ENCODE peak calls at places on chromosome 17, in five cellular contexts. One of them, this sample, is unnamed.

GRCh38 chr17:38456031-38456815 is 28.0 kb downstream of the ARHGAP23 start:
- DNase-seq in body of pancreas: no peak
- DNase-seq in A549: peak; percentile 18
- DNase-seq in adrenal gland: no peak
- DNase-seq in stomach: no peak
- DNase-seq in this sample: no peak

GRCh38 chr17:2822358-2822757 is 26.1 kb downstream of the RAP1GAP2 start:
- DNase-seq in stomach: no peak
- DNase-seq in body of pancreas: no peak
- DNase-seq in adrenal gland: no peak
- DNase-seq in A549: no peak
- DNase-seq in this sample: no peak

GRCh38 chr17:60167095-60167741 is 17.4 kb downstream of the CA4 start:
- DNase-seq in A549: no peak
- DNase-seq in adrenal gland: peak; percentile 32
- DNase-seq in stomach: peak; percentile 82
- DNase-seq in body of pancreas: peak; percentile 79
- DNase-seq in this sample: no peak

GRCh38 chr17:44587339-44587738 is 30.1 kb downstream of the FZD2 start:
- DNase-seq in A549: peak; percentile 96
- DNase-seq in stomach: peak; percentile 51
- DNase-seq in adrenal gland: peak; percentile 91
- DNase-seq in body of pancreas: peak; percentile 23
- DNase-seq in this sample: peak; percentile 93

GRCh38 chr17:38454528-38454927 is 26.3 kb downstream of the ARHGAP23 start:
- DNase-seq in adrenal gland: peak; percentile 99
- DNase-seq in A549: peak; percentile 97
- DNase-seq in stomach: peak; percentile 63
- DNase-seq in body of pancreas: peak; percentile 74
- DNase-seq in this sample: peak; percentile 93

GRCh38 chr17:44417553-44417952 is 28.1 kb upstream of the ITGA2B start:
- DNase-seq in body of pancreas: no peak
- DNase-seq in adrenal gland: no peak
- DNase-seq in stomach: no peak
- DNase-seq in A549: no peak
- DNase-seq in this sample: peak; percentile 19

GRCh38 chr17:18111330-18111971 is 2.9 kb downstream of the MYO15A start:
- DNase-seq in A549: no peak
- DNase-seq in body of pancreas: no peak
- DNase-seq in adrenal gland: no peak
- DNase-seq in stomach: no peak
- DNase-seq in this sample: no peak

GRCh38 chr17:81120695-81121621 is 44.3 kb upstream of the PVALEF start:
- DNase-seq in adrenal gland: no peak
- DNase-seq in stomach: no peak
- DNase-seq in A549: no peak
- DNase-seq in body of pancreas: no peak
- DNase-seq in this sample: no peak

GRCh38 chr17:9056566-9056965 is 35.3 kb downstream of the NTN1 start:
- DNase-seq in adrenal gland: no peak
- DNase-seq in stomach: no peak
- DNase-seq in A549: no peak
- DNase-seq in body of pancreas: no peak
- DNase-seq in this sample: no peak

GRCh38 chr17:42276609-42277341 is 584 bp upstream of the STAT5B start:
- DNase-seq in stomach: peak; percentile 74
- DNase-seq in body of pancreas: peak; percentile 83
- DNase-seq in adrenal gland: peak; percentile 93
- DNase-seq in A549: peak; percentile 76
- DNase-seq in this sample: peak; percentile 87
- TF ChIP-seq POLR2A in stomach: no peak
- TF ChIP-seq POLR2A in body of pancreas: no peak
- TF ChIP-seq POLR2A in adrenal gland: no peak
- TF ChIP-seq POLR2A in A549: peak; percentile 17
- TF ChIP-seq POLR2A in this sample: no peak

GRCh38 chr17:58515286-58515685 is 848 bp upstream of the MTMR4 start:
- DNase-seq in body of pancreas: no peak
- DNase-seq in adrenal gland: no peak
- DNase-seq in stomach: no peak
- DNase-seq in A549: no peak
- DNase-seq in this sample: no peak

GRCh38 chr17:58517928-58518609 is 3.6 kb upstream of the MTMR4 start:
- DNase-seq in adrenal gland: peak; percentile 100
- DNase-seq in stomach: peak; percentile 99
- DNase-seq in body of pancreas: peak; percentile 99
- DNase-seq in A549: peak; percentile 100
- DNase-seq in this sample: peak; percentile 99

GRCh38 chr17:58517378-58517927 is 3.0 kb upstream of the MTMR4 start:
- DNase-seq in A549: peak; percentile 70
- DNase-seq in stomach: no peak
- DNase-seq in adrenal gland: no peak
- DNase-seq in body of pancreas: peak; percentile 93
- DNase-seq in this sample: no peak

GRCh38 chr17:58514795-58515157 is 338 bp upstream of the MTMR4 start:
- DNase-seq in adrenal gland: no peak
- DNase-seq in body of pancreas: no peak
- DNase-seq in A549: no peak
- DNase-seq in stomach: no peak
- DNase-seq in this sample: no peak

GRCh38 chr17:58516644-58517377 is 2.4 kb upstream of the MTMR4 start:
- DNase-seq in adrenal gland: no peak
- DNase-seq in A549: no peak
- DNase-seq in stomach: no peak
- DNase-seq in body of pancreas: peak; percentile 21
- DNase-seq in this sample: no peak
- TF ChIP-seq POLR2A in adrenal gland: no peak
- TF ChIP-seq POLR2A in A549: no peak
- TF ChIP-seq POLR2A in stomach: no peak
- TF ChIP-seq POLR2A in body of pancreas: no peak
- TF ChIP-seq POLR2A in this sample: no peak

GRCh38 chr17:68341482-68341881 is 50.2 kb downstream of the ARSG start:
- DNase-seq in body of pancreas: no peak
- DNase-seq in A549: no peak
- DNase-seq in stomach: no peak
- DNase-seq in adrenal gland: no peak
- DNase-seq in this sample: no peak
- TF ChIP-seq POLR2A in body of pancreas: no peak
- TF ChIP-seq POLR2A in A549: no peak
- TF ChIP-seq POLR2A in stomach: no peak
- TF ChIP-seq POLR2A in adrenal gland: no peak
- TF ChIP-seq POLR2A in this sample: no peak

DNA sequence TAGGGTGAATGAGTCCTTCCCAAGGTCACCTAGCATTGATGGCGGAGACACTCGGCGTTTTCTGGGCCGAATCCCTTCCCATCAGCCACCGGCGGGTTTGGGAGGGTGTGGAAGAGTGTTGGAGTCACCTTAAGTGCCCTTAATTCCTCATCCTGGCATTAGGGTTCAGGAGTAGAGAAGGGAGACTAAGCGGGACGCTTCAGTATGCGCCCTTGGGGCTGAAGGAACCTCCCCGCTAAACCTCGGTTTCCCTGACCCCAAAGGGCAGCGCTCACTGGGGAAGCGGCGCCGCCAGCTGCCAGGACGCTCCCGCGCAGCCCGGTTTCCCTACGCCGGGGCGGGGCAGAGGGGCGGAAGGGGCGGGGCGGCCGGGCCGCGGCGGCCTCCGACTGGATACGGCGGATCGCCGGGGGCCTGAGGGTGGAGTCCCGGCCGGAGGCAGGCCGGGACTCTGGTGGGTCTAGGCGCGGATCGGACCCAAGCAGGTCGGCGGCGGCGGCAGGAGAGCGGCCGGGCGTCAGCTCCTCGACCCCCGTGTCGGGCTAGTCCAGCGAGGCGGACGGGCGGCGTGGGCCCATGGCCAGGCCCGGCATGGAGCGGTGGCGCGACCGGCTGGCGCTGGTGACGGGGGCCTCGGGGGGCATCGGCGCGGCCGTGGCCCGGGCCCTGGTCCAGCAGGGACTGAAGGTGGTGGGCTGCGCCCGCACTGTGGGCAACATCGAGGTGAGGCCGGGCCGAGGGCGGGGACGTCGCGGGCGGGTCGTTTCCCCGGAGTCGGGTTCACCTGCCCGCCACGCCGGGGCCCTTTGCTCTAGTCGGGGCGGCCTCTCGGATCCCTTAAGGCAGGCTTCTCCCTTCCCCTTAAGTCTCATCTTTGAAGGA is at the start of gene DHRS11:
- DNase-seq in body of pancreas: peak; percentile 90
- DNase-seq in adrenal gland: peak; percentile 75
- DNase-seq in A549: peak; percentile 97
- DNase-seq in stomach: peak; percentile 89
- DNase-seq in this sample: peak; percentile 84
- TF ChIP-seq POLR2A in body of pancreas: peak; percentile 25
- TF ChIP-seq POLR2A in adrenal gland: no peak
- TF ChIP-seq POLR2A in A549: peak; percentile 48
- TF ChIP-seq POLR2A in stomach: no peak
- TF ChIP-seq POLR2A in this sample: peak; percentile 65

DNA sequence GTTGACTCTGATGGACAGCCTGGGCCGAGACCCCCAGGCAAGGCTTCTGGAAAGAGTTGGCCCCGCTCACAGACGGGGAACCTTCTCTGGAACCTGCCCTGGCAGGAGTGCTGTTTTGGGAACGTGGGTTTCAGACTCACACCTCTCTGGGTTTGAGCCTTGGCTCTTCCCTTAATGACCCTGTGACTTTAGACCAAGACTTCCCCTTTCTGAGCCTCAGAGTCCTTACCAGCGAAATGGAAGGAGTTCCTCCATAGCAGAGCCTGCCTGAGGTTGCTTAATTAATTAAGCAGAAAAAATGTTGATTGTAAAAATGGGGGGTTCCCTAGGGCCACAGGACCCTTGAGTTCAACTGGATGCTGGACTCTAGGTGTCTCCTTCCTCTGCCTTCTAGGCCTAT is 408.2 kb downstream of the SEC14L1 start:
- DNase-seq in body of pancreas: no peak
- DNase-seq in A549: no peak
- DNase-seq in adrenal gland: no peak
- DNase-seq in stomach: no peak
- DNase-seq in this sample: no peak
- TF ChIP-seq POLR2A in body of pancreas: no peak
- TF ChIP-seq POLR2A in A549: no peak
- TF ChIP-seq POLR2A in adrenal gland: no peak
- TF ChIP-seq POLR2A in stomach: no peak
- TF ChIP-seq POLR2A in this sample: no peak

GRCh38 chr17:10738516-10739258 is 8.9 kb upstream of the TMEM220 start:
- DNase-seq in body of pancreas: no peak
- DNase-seq in A549: no peak
- DNase-seq in adrenal gland: no peak
- DNase-seq in stomach: peak; percentile 25
- DNase-seq in this sample: no peak
- TF ChIP-seq POLR2A in body of pancreas: no peak
- TF ChIP-seq POLR2A in A549: no peak
- TF ChIP-seq POLR2A in adrenal gland: no peak
- TF ChIP-seq POLR2A in stomach: no peak
- TF ChIP-seq POLR2A in this sample: no peak